ENCODE peak calls at places on chromosomes 11 and 22, in six cellular contexts. E, X, A, J, W and C are unnamed samples.

GRCh38 chr22:42273855-42274451 is 3.5 kb upstream of the TCF20 start:
- DNase-seq in E (no peak), X (no peak), A (no peak), J (no peak), W (no peak), C (no peak)

GRCh38 chr22:28254396-28254795 is 335.3 kb upstream of the PITPNB start:
- DNase-seq in E (no peak), X (no peak), A (no peak), J (no peak), W (no peak), C (no peak)

GRCh38 chr11:95121687-95122086 is 32.0 kb downstream of the ENDOD1 start:
- DNase-seq in E (no peak), X (no peak), A (no peak), J (no peak), W (no peak), C (no peak)

GRCh38 chr22:22408731-22409696 is 99.5 kb downstream of the ZNF280B start:
- DNase-seq in E (no peak), X (peak), A (no peak), J (no peak), W (no peak), C (no peak)

GRCh38 chr11:128695539-128696221 is 1.8 kb downstream of the FLI1 start:
- DNase-seq in E (peak), X (peak), A (no peak), J (no peak), W (no peak), C (no peak)

GRCh38 chr11:72573380-72573949 is 100.8 kb downstream of the PDE2A start:
- DNase-seq in E (no peak), X (peak), A (no peak), J (peak), W (no peak), C (no peak)

GRCh38 chr11:111796696-111797095 is 30.5 kb upstream of the PPP2R1B start:
- DNase-seq in E (no peak), X (no peak), A (no peak), J (no peak), W (no peak), C (no peak)

GRCh38 chr11:9616858-9617257 is 43.4 kb downstream of the WEE1 start:
- DNase-seq in E (no peak), X (no peak), A (no peak), J (no peak), W (no peak), C (no peak)

GRCh38 chr11:96384156-96384555 is 5.6 kb downstream of the CCDC82 start:
- DNase-seq in E (no peak), X (no peak), A (no peak), J (no peak), W (no peak), C (no peak)

GRCh38 chr11:104338186-104338585 is 174.2 kb upstream of the PDGFD start:
- DNase-seq in E (no peak), X (no peak), A (no peak), J (no peak), W (peak), C (no peak)

GRCh38 chr22:46911341-46911740 is 148.9 kb downstream of the TBC1D22A start:
- DNase-seq in E (no peak), X (no peak), A (no peak), J (no peak), W (no peak), C (no peak)

GRCh38 chr11:117524784-117525183 is 197.1 kb downstream of the CEP164 start:
- DNase-seq in E (no peak), X (no peak), A (no peak), J (no peak), W (no peak), C (no peak)

GRCh38 chr11:9689721-9690120 is 25.8 kb downstream of the SWAP70 start:
- DNase-seq in E (no peak), X (peak), A (no peak), J (no peak), W (no peak), C (no peak)

GRCh38 chr11:46122955-46123354 is 1.7 kb upstream of the PHF21A start:
- DNase-seq in E (no peak), X (peak), A (no peak), J (no peak), W (no peak), C (no peak)

GRCh38 chr11:21552910-21553309 is 640.0 kb upstream of the ANO5 start:
- DNase-seq in E (no peak), X (no peak), A (no peak), J (no peak), W (no peak), C (no peak)

GRCh38 chr22:42581762-42582716 is 28.3 kb downstream of the SERHL2 start:
- DNase-seq in E (peak), X (peak), A (peak), J (peak), W (no peak), C (peak)

GRCh38 chr11:1179641-1180040 is 21.9 kb downstream of the MUC5AC start:
- DNase-seq in E (no peak), X (no peak), A (no peak), J (no peak), W (no peak), C (no peak)

GRCh38 chr11:117823941-117824420 is 563 bp downstream of the FXYD2 start:
- DNase-seq in E (peak), X (peak), A (peak), J (peak), W (no peak), C (no peak)

GRCh38 chr11:123526027-123526805 is 96.1 kb downstream of the GRAMD1B start:
- DNase-seq in E (no peak), X (no peak), A (no peak), J (peak), W (no peak), C (peak)

GRCh38 chr11:133072858-133073582 is 459.3 kb downstream of the OPCML start:
- DNase-seq in E (no peak), X (no peak), A (no peak), J (no peak), W (no peak), C (no peak)

GRCh38 chr11:119664063-119664572 is 64.9 kb downstream of the NECTIN1 start:
- DNase-seq in E (no peak), X (no peak), A (no peak), J (peak), W (no peak), C (no peak)

GRCh38 chr11:67631427-67631826 is 1.7 kb upstream of the NUDT8 start:
- DNase-seq in E (no peak), X (no peak), A (no peak), J (peak), W (no peak), C (no peak)

GRCh38 chr22:36640106-36640672 is 63.4 kb downstream of the CACNG2 start:
- DNase-seq in E (no peak), X (no peak), A (no peak), J (no peak), W (no peak), C (no peak)

GRCh38 chr11:42840176-42840829 is 471.5 kb upstream of the API5 start:
- DNase-seq in E (no peak), X (no peak), A (no peak), J (no peak), W (no peak), C (no peak)

GRCh38 chr22:48352086-48352911 is 1475.4 kb downstream of the BRD1 start:
- DNase-seq in E (no peak), X (no peak), A (no peak), J (no peak), W (no peak), C (no peak)

GRCh38 chr11:116948375-116948774 is 111.0 kb upstream of the APOA1 start:
- DNase-seq in E (no peak), X (peak), A (no peak), J (no peak), W (peak), C (no peak)

GRCh38 chr11:30314625-30315024 is 8.3 kb upstream of the ARL14EP start:
- DNase-seq in E (no peak), X (peak), A (no peak), J (no peak), W (no peak), C (no peak)

GRCh38 chr11:38005597-38005996 is 1407.6 kb upstream of the RAG2 start:
- DNase-seq in E (no peak), X (peak), A (no peak), J (no peak), W (no peak), C (no peak)

GRCh38 chr11:113021111-113021510 is 59.9 kb downstream of the NCAM1 start:
- DNase-seq in E (no peak), X (no peak), A (no peak), J (no peak), W (no peak), C (no peak)

GRCh38 chr11:87456499-87456898 is 418.8 kb downstream of the TMEM135 start:
- DNase-seq in E (no peak), X (no peak), A (no peak), J (no peak), W (no peak), C (no peak)

GRCh38 chr11:45158891-45159605 is 12.6 kb downstream of the PRDM11 start:
- DNase-seq in E (peak), X (no peak), A (no peak), J (no peak), W (no peak), C (no peak)

GRCh38 chr11:8086001-8086479 is 5.0 kb downstream of the TUB start:
- DNase-seq in E (no peak), X (no peak), A (no peak), J (peak), W (no peak), C (no peak)

GRCh38 chr11:130389315-130389935 is 39.0 kb downstream of the ADAMTS8 start:
- DNase-seq in E (no peak), X (no peak), A (no peak), J (peak), W (no peak), C (no peak)

GRCh38 chr11:102472127-102472526 is 19.6 kb upstream of the TMEM123 start:
- DNase-seq in E (no peak), X (no peak), A (no peak), J (no peak), W (no peak), C (no peak)

GRCh38 chr11:73236879-73237278 is 18.8 kb downstream of the P2RY2 start:
- DNase-seq in E (peak), X (peak), A (peak), J (no peak), W (no peak), C (no peak)

DNA sequence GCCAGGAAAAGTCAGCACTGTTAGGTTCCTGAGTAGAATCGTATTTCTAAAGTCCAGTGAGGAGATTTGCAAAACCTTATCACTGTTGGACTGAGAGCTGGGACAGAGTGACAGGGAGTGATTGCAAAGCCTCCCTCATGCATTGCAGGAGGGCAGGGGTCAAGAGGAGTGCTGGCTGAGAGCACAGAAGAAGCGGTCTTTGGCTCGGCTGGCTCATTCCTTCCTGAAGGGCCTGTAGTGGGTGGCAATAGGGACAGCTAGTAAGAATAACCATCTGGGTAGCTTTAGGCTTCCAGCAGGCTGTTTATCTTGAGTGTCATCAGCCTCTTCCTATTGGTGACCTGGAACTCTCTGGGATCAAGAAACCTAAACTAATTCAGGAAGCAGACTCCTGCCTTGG is 53.4 kb downstream of the CD44 start:
- DNase-seq in E (peak), X (peak), A (peak), J (no peak), W (no peak), C (no peak)
- H3K27ac ChIP-seq in E (peak), X (peak), A (no peak), J (no peak), W (no peak), C (no peak)

DNA sequence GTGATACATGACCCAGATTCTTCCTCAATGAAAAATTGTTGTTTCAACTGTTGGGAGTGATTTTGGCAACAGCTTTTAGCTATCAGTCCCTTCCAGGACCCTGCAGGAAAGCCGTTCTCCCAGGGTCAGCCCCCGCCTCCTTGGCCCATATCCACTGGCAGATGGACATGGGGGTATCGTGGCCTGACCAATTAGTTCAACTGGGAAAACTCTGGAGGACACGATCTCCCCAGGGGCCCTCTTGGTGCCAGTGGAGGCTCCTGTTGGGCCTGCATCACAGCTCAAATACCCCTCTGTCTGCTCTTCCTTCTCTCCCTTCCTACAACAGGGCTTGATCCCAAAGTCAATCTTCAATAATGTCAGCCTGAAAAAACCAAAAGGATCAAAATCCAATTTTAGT is 272.5 kb upstream of the B3GAT1 start:
- DNase-seq in E (no peak), X (no peak), A (no peak), J (no peak), W (no peak), C (no peak)
- H3K27ac ChIP-seq in E (no peak), X (no peak), A (no peak), J (no peak), W (no peak), C (no peak)

DNA sequence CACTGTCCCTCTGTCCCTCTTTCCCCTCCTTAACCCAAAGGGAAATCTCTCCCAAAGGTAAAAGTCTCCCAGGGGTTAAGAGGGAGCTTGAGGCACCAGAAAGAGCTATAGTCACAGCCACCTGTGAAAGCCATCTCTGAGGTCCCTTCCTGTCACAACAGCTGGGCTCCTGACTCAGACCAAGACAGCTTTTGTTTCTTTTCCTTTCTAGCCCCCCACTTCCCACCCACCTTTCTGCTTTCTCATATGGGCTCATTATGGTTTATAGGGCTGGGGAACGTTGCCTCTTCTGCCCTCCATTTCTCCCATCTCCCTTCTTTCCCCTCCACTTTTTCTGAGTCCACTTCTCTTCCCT is 19.1 kb downstream of the MIF start:
- DNase-seq in E (no peak), X (no peak), A (no peak), J (no peak), W (no peak), C (no peak)
- H3K27ac ChIP-seq in E (peak), X (peak), A (peak), J (peak), W (peak), C (peak)

DNA sequence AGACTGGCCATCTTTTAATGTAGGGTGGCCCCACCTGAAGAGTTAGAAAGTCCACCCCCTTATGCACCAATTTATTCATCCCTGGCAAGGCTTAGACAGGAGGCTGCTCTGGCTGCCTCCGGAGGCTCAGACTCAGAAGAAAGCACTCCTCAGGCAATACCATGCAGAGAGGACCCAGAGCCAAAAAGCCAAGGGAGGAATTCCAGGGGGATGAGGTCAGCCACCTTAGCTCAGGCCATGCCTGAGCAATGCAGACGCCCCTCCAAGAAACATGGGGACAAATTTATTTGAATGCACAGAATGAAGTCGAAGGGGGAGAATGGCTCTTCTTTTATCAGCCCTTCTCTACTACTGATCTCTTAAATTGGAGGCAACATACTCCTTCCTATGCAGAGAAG is 39.7 kb upstream of the GLYAT start:
- DNase-seq in E (no peak), X (no peak), A (no peak), J (no peak), W (no peak), C (no peak)
- H3K27ac ChIP-seq in E (no peak), X (no peak), A (no peak), J (no peak), W (peak), C (no peak)

DNA sequence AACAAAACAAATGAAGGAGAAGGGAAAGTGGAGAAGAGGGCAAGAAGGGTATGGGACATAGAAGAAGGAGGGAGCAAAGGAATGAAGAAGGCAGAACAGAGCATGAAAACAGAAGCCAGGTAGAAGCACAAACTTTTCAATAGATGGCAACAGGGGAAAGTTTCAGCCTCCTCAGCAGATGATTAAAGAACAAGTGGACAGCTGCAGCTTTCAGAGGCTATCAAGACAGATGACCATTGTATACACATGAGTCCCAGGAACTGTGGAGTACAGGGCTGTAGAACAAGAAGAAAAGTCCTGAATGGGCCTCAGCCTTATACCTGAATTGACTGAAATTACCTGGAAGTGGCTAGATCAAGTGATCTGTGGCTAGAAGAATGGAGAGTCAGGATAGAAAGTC is 62.0 kb upstream of the FIBIN start:
- DNase-seq in E (no peak), X (no peak), A (no peak), J (no peak), W (no peak), C (no peak)
- H3K27ac ChIP-seq in E (no peak), X (no peak), A (no peak), J (no peak), W (no peak), C (no peak)